ENCODE peak calls at places on chromosomes 2 and 18, in ten cellular contexts. One of them, this sample, is unnamed.

GRCh38 chr18:63162271-63163014 is 157.1 kb downstream of the BCL2 start:
- DNase-seq in breast epithelium: no peak
- DNase-seq in endodermal cell: no peak
- DNase-seq in lung: no peak
- DNase-seq in heart right ventricle: no peak
- DNase-seq in brain microvascular endothelial cell: peak
- DNase-seq in right atrium auricular region: no peak
- DNase-seq in body of pancreas: no peak
- DNase-seq in coronary artery: no peak
- DNase-seq in colonic mucosa: no peak
- DNase-seq in this sample: no peak

GRCh38 chr2:241188386-241189092 is at the start of gene ANO7:
- DNase-seq in colonic mucosa: peak
- DNase-seq in lung: no peak
- DNase-seq in body of pancreas: no peak
- DNase-seq in right atrium auricular region: no peak
- DNase-seq in heart right ventricle: no peak
- DNase-seq in breast epithelium: no peak
- DNase-seq in endodermal cell: peak
- DNase-seq in coronary artery: no peak
- DNase-seq in brain microvascular endothelial cell: no peak
- DNase-seq in this sample: no peak

GRCh38 chr2:185012643-185013042 is 414.3 kb downstream of the ZNF804A start:
- DNase-seq in breast epithelium: no peak
- DNase-seq in colonic mucosa: no peak
- DNase-seq in right atrium auricular region: no peak
- DNase-seq in lung: no peak
- DNase-seq in endodermal cell: peak
- DNase-seq in brain microvascular endothelial cell: peak
- DNase-seq in body of pancreas: no peak
- DNase-seq in coronary artery: no peak
- DNase-seq in heart right ventricle: no peak
- DNase-seq in this sample: no peak

GRCh38 chr2:30271300-30271699 is 40.0 kb downstream of the LBH start:
- DNase-seq in lung: no peak
- DNase-seq in brain microvascular endothelial cell: no peak
- DNase-seq in colonic mucosa: no peak
- DNase-seq in heart right ventricle: no peak
- DNase-seq in endodermal cell: peak
- DNase-seq in breast epithelium: no peak
- DNase-seq in right atrium auricular region: no peak
- DNase-seq in body of pancreas: no peak
- DNase-seq in coronary artery: peak
- DNase-seq in this sample: no peak

GRCh38 chr2:227939271-227940027 is 68.0 kb downstream of the DAW1 start:
- DNase-seq in brain microvascular endothelial cell: peak
- DNase-seq in endodermal cell: peak
- DNase-seq in heart right ventricle: no peak
- DNase-seq in breast epithelium: no peak
- DNase-seq in right atrium auricular region: no peak
- DNase-seq in coronary artery: no peak
- DNase-seq in body of pancreas: peak
- DNase-seq in lung: no peak
- DNase-seq in colonic mucosa: no peak
- DNase-seq in this sample: no peak

GRCh38 chr18:55224086-55224625 is 264.9 kb upstream of the CCDC68 start:
- DNase-seq in colonic mucosa: no peak
- DNase-seq in right atrium auricular region: no peak
- DNase-seq in body of pancreas: no peak
- DNase-seq in breast epithelium: no peak
- DNase-seq in brain microvascular endothelial cell: peak
- DNase-seq in coronary artery: no peak
- DNase-seq in endodermal cell: no peak
- DNase-seq in heart right ventricle: no peak
- DNase-seq in lung: no peak
- DNase-seq in this sample: no peak

GRCh38 chr2:102286041-102286440 is 25.3 kb upstream of the IL1RL1 start:
- DNase-seq in lung: no peak
- DNase-seq in brain microvascular endothelial cell: no peak
- DNase-seq in body of pancreas: no peak
- DNase-seq in breast epithelium: no peak
- DNase-seq in right atrium auricular region: no peak
- DNase-seq in coronary artery: no peak
- DNase-seq in colonic mucosa: no peak
- DNase-seq in heart right ventricle: no peak
- DNase-seq in endodermal cell: no peak
- DNase-seq in this sample: no peak

GRCh38 chr2:178263159-178263860 is 69.0 kb downstream of the OSBPL6 start:
- DNase-seq in breast epithelium: no peak
- DNase-seq in brain microvascular endothelial cell: no peak
- DNase-seq in heart right ventricle: no peak
- DNase-seq in colonic mucosa: no peak
- DNase-seq in endodermal cell: no peak
- DNase-seq in lung: no peak
- DNase-seq in coronary artery: no peak
- DNase-seq in right atrium auricular region: no peak
- DNase-seq in body of pancreas: no peak
- DNase-seq in this sample: no peak

GRCh38 chr18:37019157-37019571 is 190.2 kb downstream of the KIAA1328 start:
- DNase-seq in heart right ventricle: no peak
- DNase-seq in coronary artery: no peak
- DNase-seq in lung: no peak
- DNase-seq in right atrium auricular region: no peak
- DNase-seq in endodermal cell: peak
- DNase-seq in breast epithelium: no peak
- DNase-seq in body of pancreas: no peak
- DNase-seq in brain microvascular endothelial cell: peak
- DNase-seq in colonic mucosa: no peak
- DNase-seq in this sample: no peak

GRCh38 chr2:118498943-118499342 is 348.5 kb downstream of the EN1 start:
- DNase-seq in lung: no peak
- DNase-seq in brain microvascular endothelial cell: no peak
- DNase-seq in endodermal cell: peak
- DNase-seq in heart right ventricle: no peak
- DNase-seq in right atrium auricular region: no peak
- DNase-seq in breast epithelium: no peak
- DNase-seq in coronary artery: no peak
- DNase-seq in body of pancreas: no peak
- DNase-seq in colonic mucosa: no peak
- DNase-seq in this sample: peak

GRCh38 chr2:118505436-118505835 is 342.0 kb downstream of the EN1 start:
- DNase-seq in right atrium auricular region: no peak
- DNase-seq in breast epithelium: no peak
- DNase-seq in colonic mucosa: no peak
- DNase-seq in coronary artery: no peak
- DNase-seq in heart right ventricle: no peak
- DNase-seq in body of pancreas: no peak
- DNase-seq in brain microvascular endothelial cell: no peak
- DNase-seq in lung: no peak
- DNase-seq in endodermal cell: no peak
- DNase-seq in this sample: no peak

GRCh38 chr2:118496467-118496866 is 351.0 kb downstream of the EN1 start:
- DNase-seq in breast epithelium: no peak
- DNase-seq in right atrium auricular region: no peak
- DNase-seq in lung: no peak
- DNase-seq in heart right ventricle: no peak
- DNase-seq in coronary artery: no peak
- DNase-seq in endodermal cell: peak
- DNase-seq in colonic mucosa: no peak
- DNase-seq in body of pancreas: no peak
- DNase-seq in brain microvascular endothelial cell: no peak
- DNase-seq in this sample: peak

GRCh38 chr2:118496870-118497611 is 350.4 kb downstream of the EN1 start:
- DNase-seq in endodermal cell: peak
- DNase-seq in right atrium auricular region: no peak
- DNase-seq in body of pancreas: no peak
- DNase-seq in lung: no peak
- DNase-seq in colonic mucosa: peak
- DNase-seq in coronary artery: no peak
- DNase-seq in brain microvascular endothelial cell: no peak
- DNase-seq in heart right ventricle: no peak
- DNase-seq in breast epithelium: no peak
- DNase-seq in this sample: peak

DNA sequence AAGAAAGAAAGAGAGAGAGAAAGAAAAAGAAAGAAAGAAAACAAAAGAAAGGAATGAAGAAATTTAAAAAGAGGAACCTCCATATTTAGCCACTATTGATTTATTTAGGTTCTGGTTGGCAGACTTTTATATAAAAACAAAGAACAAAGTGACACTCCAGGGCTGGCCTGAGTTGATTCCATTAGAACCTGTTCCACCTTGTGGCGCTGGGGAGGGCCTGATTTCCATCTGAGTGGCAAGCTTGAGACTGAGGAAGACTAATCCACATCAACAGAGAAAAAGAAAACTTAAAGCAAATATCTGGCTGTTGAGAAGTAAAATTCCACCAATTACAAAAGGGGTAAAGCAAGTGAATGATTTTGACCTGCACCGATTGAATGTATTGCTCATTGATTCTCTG is 345.3 kb downstream of the EN1 start:
- DNase-seq in breast epithelium: no peak
- DNase-seq in body of pancreas: no peak
- DNase-seq in colonic mucosa: no peak
- DNase-seq in heart right ventricle: no peak
- DNase-seq in endodermal cell: no peak
- DNase-seq in coronary artery: no peak
- DNase-seq in brain microvascular endothelial cell: no peak
- DNase-seq in lung: no peak
- DNase-seq in right atrium auricular region: no peak
- DNase-seq in this sample: peak
- H3K27ac ChIP-seq in breast epithelium: no peak
- H3K27ac ChIP-seq in body of pancreas: no peak
- H3K27ac ChIP-seq in colonic mucosa: no peak
- H3K27ac ChIP-seq in heart right ventricle: no peak
- H3K27ac ChIP-seq in endodermal cell: no peak
- H3K27ac ChIP-seq in coronary artery: no peak
- H3K27ac ChIP-seq in brain microvascular endothelial cell: no peak
- H3K27ac ChIP-seq in lung: no peak
- H3K27ac ChIP-seq in right atrium auricular region: no peak
- H3K27ac ChIP-seq in this sample: no peak

GRCh38 chr2:85602476-85603234 is at the start of gene TMEM150A:
- DNase-seq in endodermal cell: peak
- DNase-seq in coronary artery: peak
- DNase-seq in lung: peak
- DNase-seq in right atrium auricular region: peak
- DNase-seq in breast epithelium: peak
- DNase-seq in brain microvascular endothelial cell: peak
- DNase-seq in body of pancreas: peak
- DNase-seq in heart right ventricle: peak
- DNase-seq in colonic mucosa: peak
- DNase-seq in this sample: peak
- TF ChIP-seq CTCF in endodermal cell: peak
- TF ChIP-seq CTCF in coronary artery: no peak
- TF ChIP-seq CTCF in lung: no peak
- TF ChIP-seq CTCF in right atrium auricular region: no peak
- TF ChIP-seq CTCF in breast epithelium: no peak
- TF ChIP-seq CTCF in brain microvascular endothelial cell: peak
- TF ChIP-seq CTCF in body of pancreas: peak
- TF ChIP-seq CTCF in heart right ventricle: peak
- TF ChIP-seq CTCF in colonic mucosa: peak
- TF ChIP-seq CTCF in this sample: peak

GRCh38 chr2:183250061-183250460 is 125.8 kb downstream of the NUP35 start:
- DNase-seq in right atrium auricular region: no peak
- DNase-seq in body of pancreas: no peak
- DNase-seq in lung: no peak
- DNase-seq in breast epithelium: no peak
- DNase-seq in endodermal cell: no peak
- DNase-seq in colonic mucosa: no peak
- DNase-seq in brain microvascular endothelial cell: no peak
- DNase-seq in coronary artery: no peak
- DNase-seq in heart right ventricle: no peak
- DNase-seq in this sample: no peak

GRCh38 chr2:183248866-183249567 is 124.8 kb downstream of the NUP35 start:
- DNase-seq in right atrium auricular region: no peak
- DNase-seq in breast epithelium: no peak
- DNase-seq in lung: no peak
- DNase-seq in heart right ventricle: no peak
- DNase-seq in colonic mucosa: no peak
- DNase-seq in endodermal cell: no peak
- DNase-seq in brain microvascular endothelial cell: peak
- DNase-seq in body of pancreas: no peak
- DNase-seq in coronary artery: no peak
- DNase-seq in this sample: no peak

GRCh38 chr2:183253441-183254130 is 129.3 kb downstream of the NUP35 start:
- DNase-seq in lung: no peak
- DNase-seq in colonic mucosa: no peak
- DNase-seq in right atrium auricular region: no peak
- DNase-seq in endodermal cell: no peak
- DNase-seq in brain microvascular endothelial cell: no peak
- DNase-seq in breast epithelium: no peak
- DNase-seq in body of pancreas: no peak
- DNase-seq in coronary artery: no peak
- DNase-seq in heart right ventricle: no peak
- DNase-seq in this sample: no peak

GRCh38 chr2:183255406-183255805 is 131.2 kb downstream of the NUP35 start:
- DNase-seq in heart right ventricle: no peak
- DNase-seq in coronary artery: no peak
- DNase-seq in brain microvascular endothelial cell: no peak
- DNase-seq in colonic mucosa: no peak
- DNase-seq in lung: no peak
- DNase-seq in breast epithelium: no peak
- DNase-seq in right atrium auricular region: no peak
- DNase-seq in endodermal cell: no peak
- DNase-seq in body of pancreas: no peak
- DNase-seq in this sample: no peak

GRCh38 chr2:183250472-183250871 is 126.2 kb downstream of the NUP35 start:
- DNase-seq in coronary artery: no peak
- DNase-seq in endodermal cell: no peak
- DNase-seq in brain microvascular endothelial cell: no peak
- DNase-seq in colonic mucosa: no peak
- DNase-seq in right atrium auricular region: no peak
- DNase-seq in body of pancreas: no peak
- DNase-seq in lung: no peak
- DNase-seq in breast epithelium: no peak
- DNase-seq in heart right ventricle: no peak
- DNase-seq in this sample: no peak
- H3K27ac ChIP-seq in coronary artery: no peak
- H3K27ac ChIP-seq in endodermal cell: no peak
- H3K27ac ChIP-seq in brain microvascular endothelial cell: no peak
- H3K27ac ChIP-seq in colonic mucosa: no peak
- H3K27ac ChIP-seq in right atrium auricular region: no peak
- H3K27ac ChIP-seq in body of pancreas: no peak
- H3K27ac ChIP-seq in lung: no peak
- H3K27ac ChIP-seq in breast epithelium: no peak
- H3K27ac ChIP-seq in heart right ventricle: no peak
- H3K27ac ChIP-seq in this sample: no peak

DNA sequence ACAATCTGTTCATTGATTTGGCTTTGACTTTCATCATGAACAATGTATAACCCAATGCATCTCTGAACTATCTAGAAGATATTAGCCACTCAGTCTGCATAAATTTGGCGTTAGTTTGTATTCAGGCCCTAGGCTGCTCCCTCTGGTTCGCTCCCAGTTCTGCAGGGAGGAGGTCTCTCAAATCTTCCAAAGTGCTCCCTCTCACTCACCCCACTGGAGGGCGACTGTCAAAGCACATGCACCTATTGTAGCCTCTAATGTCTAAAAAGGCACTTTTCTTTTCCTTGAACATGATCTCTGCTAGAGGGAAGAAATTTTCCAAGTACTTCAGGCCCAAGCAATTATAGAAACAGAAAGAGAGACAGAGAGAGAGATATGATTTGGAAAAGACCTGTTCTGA is 291.5 kb downstream of the TDRD15 start:
- DNase-seq in coronary artery: no peak
- DNase-seq in lung: no peak
- DNase-seq in colonic mucosa: no peak
- DNase-seq in breast epithelium: no peak
- DNase-seq in body of pancreas: no peak
- DNase-seq in brain microvascular endothelial cell: no peak
- DNase-seq in right atrium auricular region: no peak
- DNase-seq in endodermal cell: peak
- DNase-seq in heart right ventricle: no peak
- DNase-seq in this sample: no peak
- TF ChIP-seq CTCF in coronary artery: no peak
- TF ChIP-seq CTCF in lung: no peak
- TF ChIP-seq CTCF in colonic mucosa: no peak
- TF ChIP-seq CTCF in breast epithelium: no peak
- TF ChIP-seq CTCF in body of pancreas: no peak
- TF ChIP-seq CTCF in brain microvascular endothelial cell: peak
- TF ChIP-seq CTCF in right atrium auricular region: no peak
- TF ChIP-seq CTCF in endodermal cell: peak
- TF ChIP-seq CTCF in heart right ventricle: no peak
- TF ChIP-seq CTCF in this sample: no peak

This sample was measured in esophagus muscularis mucosa.